ENCODE peak calls at places on chromosomes 2 and 18, in four cellular contexts. A, H, S and O are unnamed samples.

GRCh38 chr2:3198119-3198518 is 179.5 kb downstream of the EIPR1 start:
- DNase-seq in A (no peak), H (no peak), S (peak; percentile 80), O (no peak)

GRCh38 chr18:34219651-34220050 is 5.1 kb downstream of the NOL4 start:
- DNase-seq in A (no peak), H (no peak), S (peak; percentile 5), O (no peak)

GRCh38 chr2:67945976-67946375 is 116.8 kb downstream of the C1D start:
- DNase-seq in A (no peak), H (no peak), S (no peak), O (no peak)

GRCh38 chr2:147460140-147460539 is 384.7 kb upstream of the ACVR2A start:
- DNase-seq in A (peak; percentile 21), H (no peak), S (no peak), O (no peak)

GRCh38 chr2:179612591-179613298 is 248.7 kb downstream of the ZNF385B start:
- DNase-seq in A (no peak), H (no peak), S (no peak), O (no peak)

GRCh38 chr2:49687873-49688272 is 533.6 kb upstream of the FSHR start:
- DNase-seq in A (no peak), H (no peak), S (no peak), O (no peak)

GRCh38 chr2:29106980-29107388 is 8.2 kb upstream of the CLIP4 start:
- DNase-seq in A (no peak), H (no peak), S (peak; percentile 36), O (no peak)

GRCh38 chr2:241686322-241686648 is 330 bp downstream of the DTYMK start:
- DNase-seq in A (no peak), H (peak; percentile 51), S (no peak), O (peak; percentile 64)

GRCh38 chr18:64405161-64405560 is 256.3 kb upstream of the LINC00305 start:
- DNase-seq in A (no peak), H (no peak), S (no peak), O (no peak)

GRCh38 chr2:182920631-182921056 is 54.2 kb upstream of the FRZB start:
- DNase-seq in A (no peak), H (no peak), S (no peak), O (no peak)

GRCh38 chr2:164504253-164504652 is 117.0 kb downstream of the GRB14 start:
- DNase-seq in A (no peak), H (no peak), S (peak; percentile 41), O (no peak)

GRCh38 chr2:181008418-181008817 is 28.0 kb downstream of the UBE2E3 start:
- DNase-seq in A (no peak), H (no peak), S (peak; percentile 21), O (no peak)

GRCh38 chr2:136116813-136117390 is 1.0 kb downstream of the CXCR4 start:
- DNase-seq in A (peak; percentile 30), H (peak; percentile 35), S (peak; percentile 51), O (peak; percentile 63)

GRCh38 chr2:219086215-219086614 is 25.5 kb upstream of the IHH start:
- DNase-seq in A (no peak), H (no peak), S (no peak), O (no peak)

GRCh38 chr2:18167871-18168270 is 289.4 kb downstream of the KCNS3 start:
- DNase-seq in A (no peak), H (no peak), S (no peak), O (no peak)

GRCh38 chr2:238919307-238919706 is 71.4 kb downstream of the TWIST2 start:
- DNase-seq in A (no peak), H (peak; percentile 4), S (no peak), O (no peak)

GRCh38 chr2:176085861-176086771 is 2.4 kb upstream of the EVX2 start:
- DNase-seq in A (peak; percentile 31), H (no peak), S (peak; percentile 78), O (no peak)

GRCh38 chr2:144456680-144457079 is 63.2 kb downstream of the ZEB2 start:
- DNase-seq in A (peak; percentile 29), H (no peak), S (no peak), O (no peak)

GRCh38 chr2:47221039-47221438 is 65.9 kb upstream of the STPG4 start:
- DNase-seq in A (no peak), H (no peak), S (no peak), O (no peak)

GRCh38 chr2:118983133-118983532 is 41.1 kb downstream of the MARCO start:
- DNase-seq in A (no peak), H (no peak), S (no peak), O (no peak)

GRCh38 chr2:100427627-100428258 is 10.3 kb upstream of the CHST10 start:
- DNase-seq in A (peak; percentile 64), H (peak; percentile 71), S (peak; percentile 44), O (peak; percentile 73)

GRCh38 chr18:73043231-73044000 is 175.6 kb upstream of the NETO1 start:
- DNase-seq in A (no peak), H (no peak), S (no peak), O (no peak)

GRCh38 chr18:35389095-35389618 is 12.0 kb upstream of the ZNF396 start:
- DNase-seq in A (peak; percentile 29), H (no peak), S (no peak), O (no peak)

GRCh38 chr2:234949762-234950434 is 1.9 kb upstream of the SH3BP4 start:
- DNase-seq in A (no peak), H (no peak), S (no peak), O (no peak)

GRCh38 chr18:57806891-57807280 is 3.8 kb upstream of the ATP8B1 start:
- DNase-seq in A (peak; percentile 44), H (no peak), S (no peak), O (no peak)

GRCh38 chr2:134275058-134275862 is 21.4 kb downstream of the MGAT5 start:
- DNase-seq in A (no peak), H (no peak), S (no peak), O (no peak)

GRCh38 chr2:120344214-120344990 is 1.5 kb upstream of the INHBB start:
- DNase-seq in A (no peak), H (peak; percentile 44), S (peak; percentile 64), O (no peak)
- H3K4me3 ChIP-seq in A (peak overlapping the region; percentile 35), H (peak overlapping the region; percentile 49), S (peak overlapping the region; percentile 45), O (peak overlapping the region; percentile 10)

GRCh38 chr2:190357596-190357995 is 14.2 kb downstream of the INPP1 start:
- DNase-seq in A (no peak), H (no peak), S (no peak), O (no peak)
- H3K4me1 ChIP-seq in A (peaks cover 69% of the 10 kb centered on the region), H (peaks cover 6% of the 10 kb centered on the region), S (no peaks in the 10 kb centered on the region), O (peaks cover 10% of the 10 kb centered on the region)

GRCh38 chr2:197810023-197810422 is 5.6 kb downstream of the PLCL1 start:
- DNase-seq in A (no peak), H (no peak), S (no peak), O (no peak)

GRCh38 chr2:197809064-197809463 is 4.7 kb downstream of the PLCL1 start:
- DNase-seq in A (no peak), H (no peak), S (no peak), O (no peak)

GRCh38 chr2:197810490-197810889 is 6.1 kb downstream of the PLCL1 start:
- DNase-seq in A (no peak), H (no peak), S (no peak), O (no peak)

GRCh38 chr2:197813093-197813787 is 8.8 kb downstream of the PLCL1 start:
- DNase-seq in A (no peak), H (no peak), S (no peak), O (no peak)
- TF ChIP-seq CTCF in A (peak; percentile 51), H (no peak), S (peak; percentile 67), O (peak; percentile 21)

DNA sequence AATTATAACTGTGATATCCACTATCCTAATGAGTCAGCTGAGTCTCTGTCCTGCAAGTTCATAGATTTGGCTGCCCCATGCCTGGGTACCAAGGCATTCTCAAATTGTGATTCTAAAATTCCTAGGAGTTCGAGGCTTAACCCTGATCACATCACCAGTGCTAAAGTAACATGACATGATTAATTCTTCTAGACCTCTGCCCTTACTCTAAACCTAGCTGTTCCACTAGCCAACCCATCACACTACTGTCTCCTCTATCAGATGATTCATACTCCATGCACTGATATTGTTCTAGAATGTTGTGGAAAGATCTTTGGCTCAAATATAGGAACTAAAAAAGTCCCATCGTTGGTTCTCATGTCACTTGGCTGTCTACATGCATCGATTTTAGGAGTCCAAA is 487.6 kb downstream of the PIK3C3 start:
- DNase-seq in A (no peak), H (no peak), S (no peak), O (no peak)
- H3K4me3 ChIP-seq in A (no peak overlapping the region), H (no peak overlapping the region), S (no peak overlapping the region), O (no peak overlapping the region)

GRCh38 chr2:8312861-8313768 is 368.7 kb upstream of the ID2 start:
- DNase-seq in A (no peak), H (no peak), S (peak; percentile 39), O (no peak)
- H3K4me1 ChIP-seq in A (peaks cover 3% of the 10 kb centered on the region), H (no peaks in the 10 kb centered on the region), S (peaks cover 20% of the 10 kb centered on the region), O (no peaks in the 10 kb centered on the region)

GRCh38 chr18:74147491-74147778 is 199 bp downstream of the FBXO15 start:
- DNase-seq in A (no peak), H (no peak), S (no peak), O (no peak)
- TF ChIP-seq CTCF in A (no peak), H (no peak), S (no peak), O (no peak)

GRCh38 chr2:84388133-84388532 is 70.9 kb downstream of the SUCLG1 start:
- DNase-seq in A (no peak), H (no peak), S (no peak), O (no peak)

GRCh38 chr2:84386326-84386995 is 72.6 kb downstream of the SUCLG1 start:
- DNase-seq in A (no peak), H (no peak), S (peak; percentile 46), O (no peak)

GRCh38 chr2:84388921-84389490 is 70.1 kb downstream of the SUCLG1 start:
- DNase-seq in A (no peak), H (no peak), S (no peak), O (no peak)

GRCh38 chr2:84378960-84379359 is 80.1 kb downstream of the SUCLG1 start:
- DNase-seq in A (no peak), H (no peak), S (no peak), O (no peak)

DNA sequence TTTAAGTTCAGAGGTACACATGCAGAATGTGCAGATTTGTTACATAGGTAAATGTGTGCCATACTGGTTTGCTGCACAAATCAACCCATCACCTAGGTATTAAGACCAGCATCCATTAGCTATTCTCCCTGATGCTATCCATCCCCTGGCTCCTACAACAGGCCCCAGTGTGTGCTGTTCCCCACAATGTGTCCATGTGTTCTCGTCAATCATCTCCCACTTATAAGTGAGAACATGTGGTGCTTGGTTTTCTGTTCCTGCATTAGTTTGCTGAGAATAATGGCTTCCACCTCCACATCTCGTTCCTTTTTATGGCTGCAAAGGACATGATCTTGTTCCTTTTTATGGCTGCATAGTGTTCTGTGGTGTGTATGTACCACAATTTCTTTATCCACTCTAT is 75.8 kb downstream of the SUCLG1 start:
- DNase-seq in A (no peak), H (no peak), S (no peak), O (no peak)
- H3K4me3 ChIP-seq in A (no peak overlapping the region), H (no peak overlapping the region), S (no peak overlapping the region), O (no peak overlapping the region)

GRCh38 chr2:11746376-11746806 is at the start of gene LPIN1:
- DNase-seq in A (peak; percentile 89), H (peak; percentile 94), S (peak; percentile 96), O (peak; percentile 86)
- H3K4me1 ChIP-seq in A (peaks cover 73% of the 10 kb centered on the region), H (peaks cover 34% of the 10 kb centered on the region), S (peaks cover 25% of the 10 kb centered on the region), O (peaks cover 4% of the 10 kb centered on the region)